ENCODE peak calls at places on chromosomes 16 and 17, in eight cellular contexts. D is osteoblast, V is fibroblast of villous mesenchyme, Q is AG10803, G is adrenal gland, T is A549, E is fibroblast of mammary gland, K is cardiac muscle cell. B is an unnamed sample.

GRCh38 chr16:30183236-30183960 is at the start of gene CORO1A:
- DNase-seq in D (peak), V (peak), Q (peak), G (peak), T (peak), E (peak), K (peak), B (peak)

GRCh38 chr17:76146053-76146875 is 5.2 kb upstream of the FOXJ1 start:
- DNase-seq in D (no peak), V (no peak), Q (no peak), G (peak), T (no peak), E (peak), K (no peak), B (no peak)

GRCh38 chr17:19000531-19001011 is 4.0 kb downstream of the FAM83G start:
- DNase-seq in D (peak), V (peak), Q (peak), G (peak), T (peak), E (no peak), K (no peak), B (peak)

GRCh38 chr16:4317471-4318170 is 1.8 kb downstream of the GLIS2 start:
- DNase-seq in D (peak), V (peak), Q (no peak), G (peak), T (peak), E (no peak), K (no peak), B (no peak)

GRCh38 chr17:42680331-42680808 is 1.3 kb downstream of the CCR10 start:
- DNase-seq in D (peak), V (peak), Q (peak), G (no peak), T (peak), E (peak), K (no peak), B (no peak)

GRCh38 chr16:12611916-12612597 is 191.6 kb downstream of the CPPED1 start:
- DNase-seq in D (no peak), V (no peak), Q (no peak), G (no peak), T (no peak), E (no peak), K (no peak), B (no peak)

GRCh38 chr16:12600536-12601256 is 203.0 kb downstream of the CPPED1 start:
- DNase-seq in D (no peak), V (no peak), Q (no peak), G (no peak), T (no peak), E (no peak), K (no peak), B (no peak)

GRCh38 chr16:74756203-74756602 is 18.4 kb downstream of the FA2H start:
- DNase-seq in D (no peak), V (no peak), Q (no peak), G (no peak), T (no peak), E (no peak), K (peak), B (no peak)

GRCh38 chr17:69474171-69474831 is 59.8 kb downstream of the MAP2K6 start:
- DNase-seq in D (no peak), V (peak), Q (no peak), G (no peak), T (peak), E (peak), K (no peak), B (no peak)

GRCh38 chr16:22751104-22751667 is 62.8 kb upstream of the HS3ST2 start:
- DNase-seq in D (no peak), V (no peak), Q (no peak), G (no peak), T (no peak), E (no peak), K (no peak), B (no peak)

GRCh38 chr17:6970992-6971391 is 24.9 kb upstream of the ALOX12 start:
- DNase-seq in D (no peak), V (no peak), Q (no peak), G (no peak), T (no peak), E (no peak), K (no peak), B (no peak)

GRCh38 chr17:35748323-35748960 is 4.6 kb downstream of the GAS2L2 start:
- DNase-seq in D (peak), V (no peak), Q (no peak), G (peak), T (no peak), E (no peak), K (no peak), B (no peak)

GRCh38 chr17:44086364-44087311 is 16.1 kb downstream of the G6PC3 start:
- DNase-seq in D (peak), V (peak), Q (peak), G (peak), T (peak), E (peak), K (no peak), B (peak)

GRCh38 chr16:1108299-1109252 is 12.5 kb upstream of the C1QTNF8 start:
- DNase-seq in D (peak), V (no peak), Q (peak), G (peak), T (no peak), E (peak), K (no peak), B (peak)

GRCh38 chr16:65538945-65539344 is 417.1 kb upstream of the CDH11 start:
- DNase-seq in D (no peak), V (no peak), Q (peak), G (no peak), T (no peak), E (peak), K (no peak), B (peak)

GRCh38 chr16:56477096-56477878 is 25.9 kb downstream of the OGFOD1 start:
- DNase-seq in D (peak), V (peak), Q (peak), G (peak), T (peak), E (peak), K (no peak), B (peak)

GRCh38 chr17:76407509-76407908 is 23.1 kb downstream of the SPHK1 start:
- DNase-seq in D (no peak), V (no peak), Q (no peak), G (no peak), T (no peak), E (no peak), K (no peak), B (no peak)

GRCh38 chr17:80147035-80147939 is at the start of gene EIF4A3:
- DNase-seq in D (peak), V (peak), Q (peak), G (peak), T (peak), E (peak), K (peak), B (peak)
- TF ChIP-seq CTCF in D (no peak), V (no peak), Q (no peak), G (peak), T (no peak), E (no peak), K (no peak), B (no peak)

GRCh38 chr17:57104461-57105175 is 19.6 kb downstream of the AKAP1 start:
- DNase-seq in D (peak), V (peak), Q (peak), G (no peak), T (no peak), E (peak), K (no peak), B (no peak)

GRCh38 chr17:57108656-57109392 is 23.8 kb downstream of the AKAP1 start:
- DNase-seq in D (peak), V (no peak), Q (no peak), G (no peak), T (no peak), E (no peak), K (no peak), B (no peak)

GRCh38 chr17:57106836-57107497 is 21.9 kb downstream of the AKAP1 start:
- DNase-seq in D (no peak), V (no peak), Q (no peak), G (no peak), T (no peak), E (no peak), K (no peak), B (no peak)

GRCh38 chr17:57107498-57108101 is 22.6 kb downstream of the AKAP1 start:
- DNase-seq in D (peak), V (peak), Q (no peak), G (no peak), T (peak), E (no peak), K (peak), B (no peak)

DNA sequence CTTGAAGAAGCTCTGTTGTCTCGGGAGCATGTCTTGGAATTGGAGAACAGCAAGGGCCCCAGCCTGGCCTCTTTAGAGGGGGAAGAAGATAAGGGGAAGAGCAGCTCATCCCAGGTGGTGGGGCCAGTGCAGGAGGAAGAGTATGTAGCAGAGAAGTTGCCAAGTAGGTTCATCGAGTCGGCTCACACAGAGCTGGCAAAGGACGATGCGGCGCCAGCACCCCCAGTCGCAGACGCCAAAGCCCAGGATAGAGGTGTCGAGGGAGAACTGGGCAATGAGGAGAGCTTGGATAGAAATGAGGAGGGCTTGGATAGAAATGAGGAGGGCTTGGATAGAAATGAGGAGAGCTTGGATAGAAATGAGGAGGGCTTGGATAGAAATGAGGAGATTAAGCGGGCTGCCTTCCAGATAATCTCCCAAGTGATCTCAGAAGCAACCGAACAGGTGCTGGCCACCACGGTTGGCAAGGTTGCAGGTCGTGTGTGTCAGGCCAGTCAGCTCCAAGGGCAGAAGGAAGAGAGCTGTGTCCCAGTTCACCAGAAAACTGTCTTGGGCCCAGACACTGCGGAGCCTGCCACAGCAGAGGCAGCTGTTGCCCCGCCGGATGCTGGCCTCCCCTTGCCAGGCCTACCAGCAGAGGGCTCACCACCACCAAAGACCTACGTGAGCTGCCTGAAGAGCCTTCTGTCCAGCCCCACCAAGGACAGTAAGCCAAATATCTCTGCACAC is 21.2 kb downstream of the AKAP1 start:
- DNase-seq in D (peak), V (no peak), Q (no peak), G (no peak), T (peak), E (no peak), K (no peak), B (no peak)
- TF ChIP-seq CTCF in D (peak), V (peak), Q (no peak), G (peak), T (peak), E (peak), K (peak), B (peak)

DNA sequence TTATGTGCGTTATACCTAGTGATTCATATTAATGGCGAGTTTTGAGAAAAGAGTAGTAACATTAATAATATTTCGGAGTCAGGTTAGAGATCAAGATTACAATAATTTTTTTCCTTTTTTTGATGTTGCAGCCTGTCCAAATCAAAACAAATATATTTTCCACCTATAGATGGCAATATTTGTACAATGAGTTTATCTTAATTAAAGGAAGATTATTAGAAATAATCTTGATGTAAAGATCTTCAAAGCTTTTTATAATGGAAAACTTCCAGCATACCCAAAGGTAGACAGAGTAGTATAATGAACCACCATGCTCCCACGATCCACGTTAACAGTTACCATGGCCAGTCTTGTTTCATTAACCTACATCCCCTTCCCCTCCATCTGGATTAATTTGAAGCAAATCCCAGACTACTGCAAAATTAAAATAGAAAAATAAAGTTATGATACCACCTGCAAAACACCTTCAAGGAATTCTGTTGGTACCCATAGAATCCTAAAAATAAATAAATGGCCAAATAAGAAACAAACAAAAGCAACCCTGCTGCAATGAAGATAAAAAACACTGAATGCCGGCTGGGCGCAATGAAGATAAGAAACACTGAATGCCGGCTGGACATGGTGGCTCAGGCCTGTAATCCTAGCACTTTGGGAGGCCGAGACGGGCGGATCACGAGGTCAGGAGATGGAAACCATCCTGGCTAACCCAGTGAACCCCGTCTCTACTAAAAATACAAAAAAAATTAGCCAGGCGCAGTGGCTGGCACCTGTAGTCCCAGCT is 46.5 kb upstream of the GINS3 start:
- DNase-seq in D (no peak), V (no peak), Q (no peak), G (no peak), T (no peak), E (peak), K (no peak), B (peak)
- TF ChIP-seq CTCF in D (peak), V (no peak), Q (peak), G (peak), T (peak), E (peak), K (peak), B (peak)

GRCh38 chr17:80984749-80985148 is 6.9 kb upstream of the CHMP6 start:
- DNase-seq in D (peak), V (peak), Q (peak), G (no peak), T (peak), E (peak), K (peak), B (peak)
- TF ChIP-seq CTCF in D (peak), V (peak), Q (peak), G (no peak), T (no peak), E (peak), K (peak), B (peak)

DNA sequence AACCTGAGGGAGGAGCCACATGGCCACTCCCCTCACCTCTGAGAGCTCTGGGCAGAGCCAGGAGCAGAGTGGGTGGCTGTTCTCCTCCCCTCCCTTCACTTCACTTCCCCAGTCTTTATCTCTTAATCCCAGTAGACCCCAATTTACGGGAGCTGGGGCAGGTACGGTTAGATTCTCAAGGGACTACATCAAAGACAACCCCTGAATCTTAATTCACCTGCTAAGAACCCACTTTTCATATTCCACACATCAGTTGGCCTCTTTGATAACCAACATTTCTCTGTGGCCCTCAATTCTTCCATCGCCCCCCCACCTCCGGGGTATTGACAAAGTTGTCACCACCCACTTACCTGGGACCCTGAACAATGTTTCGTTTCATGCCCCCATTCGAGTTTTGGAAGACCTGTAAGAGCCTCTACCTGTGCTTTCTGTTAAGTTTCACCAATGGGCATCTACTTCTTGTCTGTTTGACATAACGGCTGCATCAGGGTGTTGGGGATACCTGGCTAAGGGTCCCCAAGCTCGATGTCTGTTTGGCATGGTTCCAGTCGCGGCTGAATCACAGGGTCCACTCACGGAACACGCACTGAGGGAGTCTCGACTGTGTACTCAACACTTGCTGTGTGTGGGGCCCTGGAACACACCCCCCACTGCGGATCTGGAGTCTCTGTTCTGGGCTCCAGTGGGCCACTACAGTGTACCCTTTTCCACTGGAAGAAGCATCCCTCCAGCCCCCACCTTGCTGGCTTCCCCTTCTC is 27.8 kb downstream of the SLC38A8 start:
- DNase-seq in D (no peak), V (no peak), Q (no peak), G (no peak), T (no peak), E (no peak), K (no peak), B (no peak)
- TF ChIP-seq CTCF in D (no peak), V (no peak), Q (no peak), G (no peak), T (no peak), E (no peak), K (no peak), B (no peak)

DNA sequence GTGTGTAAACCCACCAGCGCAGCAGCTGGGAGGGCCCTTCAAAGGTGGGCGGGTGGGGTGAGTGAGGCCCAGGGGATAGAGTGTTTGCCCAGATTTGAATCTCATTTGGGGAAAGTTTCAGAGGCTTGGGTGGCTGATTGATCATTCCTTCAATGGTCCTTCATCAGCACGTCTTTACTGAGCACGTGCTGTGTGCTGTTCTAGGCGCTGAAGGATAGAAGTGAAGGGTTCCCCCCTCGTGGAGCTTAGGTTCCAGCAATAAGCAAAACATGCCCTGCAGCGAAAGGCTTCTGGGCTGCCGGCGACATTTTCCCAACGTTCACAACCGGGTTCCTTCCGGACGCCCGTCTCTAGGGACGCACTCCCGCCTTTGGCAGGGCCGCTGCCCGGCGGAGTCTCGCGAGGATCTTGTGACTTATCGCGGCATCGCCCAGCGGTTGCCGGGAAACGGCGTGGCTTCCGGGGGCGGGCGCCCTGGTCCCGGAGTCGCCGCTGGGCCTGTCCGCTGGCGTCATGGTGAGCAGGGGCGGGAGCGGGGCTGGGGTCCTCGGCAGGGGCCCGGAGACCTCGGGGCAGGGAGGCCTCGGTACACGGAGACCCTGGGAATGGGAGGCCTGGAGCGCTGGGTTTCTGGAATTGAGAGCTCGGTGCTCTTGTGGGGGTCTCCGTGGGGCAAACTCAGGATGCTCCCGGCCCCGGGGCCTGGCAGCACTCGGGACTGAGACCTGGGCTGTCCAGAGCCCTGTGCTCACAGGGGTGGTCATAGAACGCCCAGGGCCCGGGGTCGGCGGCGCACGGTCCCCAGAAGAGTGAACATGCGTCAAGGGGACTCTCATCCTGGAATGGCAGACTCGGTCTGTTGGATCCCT is 3.2 kb upstream of the DBNDD1 start:
- DNase-seq in D (peak), V (peak), Q (peak), G (peak), T (peak), E (peak), K (no peak), B (peak)
- TF ChIP-seq CTCF in D (no peak), V (no peak), Q (no peak), G (no peak), T (no peak), E (no peak), K (no peak), B (no peak)

GRCh38 chr17:72594248-72594647 is 473.4 kb downstream of the SOX9 start:
- DNase-seq in D (no peak), V (no peak), Q (no peak), G (no peak), T (no peak), E (no peak), K (no peak), B (no peak)
- TF ChIP-seq CTCF in D (no peak), V (no peak), Q (no peak), G (no peak), T (no peak), E (no peak), K (no peak), B (no peak)

GRCh38 chr17:27076814-27077213 is 217.1 kb upstream of the WSB1 start:
- DNase-seq in D (peak), V (no peak), Q (no peak), G (no peak), T (no peak), E (no peak), K (no peak), B (no peak)
- TF ChIP-seq CTCF in D (no peak), V (no peak), Q (no peak), G (no peak), T (no peak), E (no peak), K (no peak), B (no peak)

B was measured in fibroblast of pulmonary artery.